ENCODE peak calls at places on chromosome X, in six cellular contexts. I is mammary epithelial cell, T is hepatocyte, U is PC-9, A is A549, F is transverse colon. M is an unnamed sample.

GRCh38 chrX:10050481-10050880 is 83.3 kb downstream of the CLDN34 start:
- DNase-seq in T (no peak), F (no peak), U (no peak), I (peak; percentile 31), A (no peak), M (no peak)

GRCh38 chrX:84933956-84934556 is 69.6 kb upstream of the APOOL start:
- DNase-seq in I (no peak), F (no peak), T (no peak), A (no peak), U (no peak), M (no peak)

GRCh38 chrX:46912098-46912672 is at the start of gene JADE3:
- DNase-seq in A (peak; percentile 61), I (peak; percentile 67), F (peak; percentile 79), U (peak; percentile 60), T (peak; percentile 83), M (no peak)

GRCh38 chrX:110852180-110852579 is 56.6 kb upstream of the CHRDL1 start:
- DNase-seq in A (peak; percentile 15), U (no peak), I (no peak), T (peak; percentile 19), F (no peak), M (no peak)

GRCh38 chrX:149898554-149898953 is 17.6 kb downstream of the MAGEA8 start:
- DNase-seq in I (no peak), A (no peak), T (no peak), F (no peak), U (no peak), M (no peak)

GRCh38 chrX:134603806-134604700 is 54.2 kb downstream of the PLAC1 start:
- DNase-seq in F (no peak), T (no peak), U (peak; percentile 60), I (peak; percentile 74), A (peak; percentile 73), M (no peak)

GRCh38 chrX:31316340-31316991 is 244.6 kb upstream of the FTHL17 start:
- DNase-seq in U (no peak), I (no peak), T (no peak), A (no peak), F (no peak), M (no peak)

GRCh38 chrX:63739885-63740284 is 45.1 kb downstream of the ARHGEF9 start:
- DNase-seq in I (no peak), T (no peak), F (no peak), A (no peak), U (no peak), M (no peak)

GRCh38 chrX:110442631-110443030 is 84.0 kb downstream of the RTL9 start:
- DNase-seq in T (peak; percentile 37), F (no peak), U (no peak), I (peak; percentile 35), A (peak; percentile 46), M (no peak)

GRCh38 chrX:38561951-38562719 is 793 bp downstream of the TSPAN7 start:
- DNase-seq in I (no peak), A (no peak), U (no peak), F (peak; percentile 22), T (peak; percentile 37), M (no peak)

GRCh38 chrX:74369666-74370065 is 51.6 kb upstream of the SLC16A2 start:
- DNase-seq in A (no peak), U (no peak), F (no peak), I (no peak), T (no peak), M (no peak)

GRCh38 chrX:39766882-39767281 is 330.9 kb downstream of the BCOR start:
- DNase-seq in A (no peak), T (no peak), F (no peak), I (no peak), U (no peak), M (no peak)

GRCh38 chrX:120575379-120576114 is 14.8 kb upstream of the CUL4B start:
- DNase-seq in I (no peak), T (no peak), A (no peak), U (no peak), F (no peak), M (no peak)

GRCh38 chrX:19334945-19335626 is 8.6 kb upstream of the PDHA1 start:
- DNase-seq in A (peak; percentile 39), U (no peak), F (no peak), I (peak; percentile 5), T (no peak), M (no peak)

GRCh38 chrX:150873616-150874015 is 24.9 kb downstream of the CD99L2 start:
- DNase-seq in A (no peak), T (no peak), F (no peak), I (peak; percentile 47), U (no peak), M (no peak)

GRCh38 chrX:109475174-109475891 is 6.6 kb downstream of the GUCY2F start:
- DNase-seq in F (no peak), T (peak; percentile 67), I (peak; percentile 27), A (peak; percentile 18), U (no peak), M (no peak)

GRCh38 chrX:154799554-154800348 is 5.5 kb downstream of the MPP1 start:
- DNase-seq in A (peak; percentile 73), T (peak; percentile 48), F (peak; percentile 33), I (no peak), U (peak; percentile 56), M (no peak)

GRCh38 chrX:69179380-69179911 is 14.2 kb upstream of the PJA1 start:
- DNase-seq in U (no peak), A (no peak), I (no peak), F (no peak), T (peak; percentile 30), M (no peak)

GRCh38 chrX:10496345-10496965 is 123.9 kb downstream of the MID1 start:
- DNase-seq in T (no peak), U (no peak), A (no peak), F (no peak), I (peak; percentile 79), M (no peak)

GRCh38 chrX:9144643-9145290 is 110.8 kb upstream of the FAM9B start:
- DNase-seq in A (no peak), F (no peak), I (no peak), U (no peak), T (no peak), M (no peak)

GRCh38 chrX:51860679-51861078 is 32.7 kb upstream of the MAGED1 start:
- DNase-seq in I (peak; percentile 38), U (no peak), A (no peak), T (peak; percentile 41), F (peak; percentile 14), M (no peak)

GRCh38 chrX:136835761-136836160 is 44.8 kb downstream of the RBMX start:
- DNase-seq in U (no peak), T (no peak), A (no peak), I (no peak), F (no peak), M (no peak)

GRCh38 chrX:28889691-28890090 is 302.4 kb downstream of the IL1RAPL1 start:
- DNase-seq in F (no peak), T (no peak), U (no peak), I (no peak), A (no peak), M (no peak)

GRCh38 chrX:48516987-48517386 is 4.6 kb upstream of the EBP start:
- DNase-seq in F (no peak), I (no peak), U (no peak), T (no peak), A (no peak), M (no peak)

GRCh38 chrX:47814853-47815252 is 21.8 kb upstream of the ZNF81 start:
- DNase-seq in T (no peak), F (peak; percentile 21), I (no peak), A (no peak), U (no peak), M (no peak)

GRCh38 chrX:17164079-17164478 is 210.9 kb upstream of the NHS start:
- DNase-seq in U (no peak), F (no peak), A (no peak), T (no peak), I (no peak), M (no peak)
- H3K9me3 ChIP-seq in U (peaks cover 5% of the 10 kb centered on the region), F (no peaks in the 10 kb centered on the region), A (peaks cover 5% of the 10 kb centered on the region), T (no peaks in the 10 kb centered on the region), I (peaks cover 7% of the 10 kb centered on the region), M (no peaks in the 10 kb centered on the region)

GRCh38 chrX:132483523-132483922 is 5.3 kb downstream of the MBNL3 start:
- DNase-seq in F (no peak), U (no peak), I (no peak), A (no peak), T (no peak), M (no peak)

GRCh38 chrX:132482632-132483031 is 6.2 kb downstream of the MBNL3 start:
- DNase-seq in F (no peak), A (no peak), U (no peak), T (no peak), I (no peak), M (no peak)

GRCh38 chrX:132480581-132481203 is 8.1 kb downstream of the MBNL3 start:
- DNase-seq in A (no peak), F (peak; percentile 64), U (peak; percentile 40), I (peak; percentile 20), T (peak; percentile 34), M (no peak)

GRCh38 chrX:132481449-132481848 is 7.4 kb downstream of the MBNL3 start:
- DNase-seq in I (no peak), F (no peak), T (no peak), U (no peak), A (no peak), M (no peak)

DNA sequence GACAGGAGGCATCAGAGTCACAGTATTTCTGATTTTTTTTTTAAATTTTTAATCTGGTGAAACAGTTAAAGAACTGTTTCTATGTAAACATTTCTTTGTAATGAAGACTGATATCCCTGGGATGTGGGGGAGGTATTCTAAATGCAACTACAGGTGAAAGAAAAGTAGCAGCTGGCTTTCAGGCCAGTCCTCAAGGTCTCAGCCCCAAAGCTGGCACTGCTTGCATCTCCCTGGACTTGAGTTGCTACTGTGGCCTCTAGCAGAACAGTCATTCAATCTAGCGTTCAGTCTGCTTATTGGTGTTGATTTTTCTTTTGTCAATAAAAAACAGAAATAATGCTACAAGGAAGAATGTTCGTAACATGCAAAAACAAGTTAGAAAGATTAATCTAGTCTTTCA is 4.9 kb downstream of the MBNL3 start:
- DNase-seq in U (no peak), I (no peak), T (no peak), A (no peak), F (no peak), M (no peak)
- H3K4me1 ChIP-seq in U (peaks cover 17% of the 10 kb centered on the region), I (peaks cover 14% of the 10 kb centered on the region), T (peaks cover 9% of the 10 kb centered on the region), A (no peaks in the 10 kb centered on the region), F (peaks cover 4% of the 10 kb centered on the region), M (peaks cover 50% of the 10 kb centered on the region)

GRCh38 chrX:13489451-13489850 is 80.0 kb upstream of the EGFL6 start:
- DNase-seq in T (no peak), I (peak; percentile 70), U (no peak), F (peak; percentile 42), A (no peak), M (no peak)
- H3K27ac ChIP-seq in T (no peak overlapping the region), I (peak overlapping the region; percentile 35), U (no peak overlapping the region), F (no peak overlapping the region), A (peak overlapping the region; percentile 88), M (peak overlapping the region; percentile 83)

DNA sequence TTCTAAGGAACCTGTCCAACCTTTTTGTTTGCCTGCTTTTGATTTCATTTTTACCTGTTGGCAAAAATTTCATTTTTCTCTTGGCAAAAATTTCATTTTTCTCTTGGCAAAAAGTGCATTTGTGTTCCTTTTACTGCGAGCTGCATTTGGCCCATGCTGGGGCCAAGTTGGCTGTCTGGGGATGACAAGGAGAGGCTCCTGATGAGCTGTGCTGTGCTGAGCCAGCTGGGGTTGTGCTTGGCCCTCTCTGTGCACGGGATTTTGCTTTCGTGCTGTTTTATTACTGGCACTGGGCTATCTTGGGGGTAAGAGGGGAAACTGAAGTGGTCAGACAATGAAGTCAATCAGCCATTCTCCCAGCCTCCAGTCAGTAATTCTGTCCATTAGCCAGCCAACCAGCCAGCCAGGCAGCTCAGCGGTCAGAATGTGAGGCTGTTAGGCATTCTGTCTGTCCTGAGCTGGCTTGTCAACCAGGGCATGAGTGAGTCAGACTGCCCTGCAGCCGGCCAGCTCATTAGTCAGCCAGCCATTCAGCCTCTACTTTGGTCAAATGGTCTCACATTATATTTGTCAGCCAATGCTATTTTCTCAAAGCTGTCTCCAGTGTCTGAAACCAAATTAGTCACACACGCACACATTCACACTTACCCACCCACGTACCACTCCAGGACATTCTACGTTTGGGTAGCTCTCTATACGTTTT is 56.9 kb upstream of the PRPS1 start:
- DNase-seq in F (no peak), U (peak; percentile 91), T (peak; percentile 32), I (peak; percentile 92), A (peak; percentile 68), M (no peak)
- H3K9me3 ChIP-seq in F (no peaks in the 10 kb centered on the region), U (peaks cover 6% of the 10 kb centered on the region), T (no peaks in the 10 kb centered on the region), I (peaks cover 4% of the 10 kb centered on the region), A (no peaks in the 10 kb centered on the region), M (no peaks in the 10 kb centered on the region)

M was measured in esophagus squamous epithelium.